ENCODE peak calls at places on chromosomes 7 and 10, in four cellular contexts. M, O, F and E are unnamed samples.

GRCh38 chr10:6473430-6473829 is 106.6 kb downstream of the PRKCQ start:
- DNase-seq in M (no peak), O (no peak), F (no peak), E (peak)

GRCh38 chr7:82805527-82805960 is 357.1 kb downstream of the PCLO start:
- DNase-seq in M (no peak), O (no peak), F (peak), E (no peak)

GRCh38 chr10:24722131-24722675 is 1.5 kb downstream of the ARHGAP21 start:
- DNase-seq in M (no peak), O (no peak), F (no peak), E (no peak)

GRCh38 chr7:158633055-158633956 is 45.7 kb upstream of the PTPRN2 start:
- DNase-seq in M (no peak), O (no peak), F (no peak), E (no peak)

GRCh38 chr7:11026452-11027359 is 53.0 kb downstream of the PHF14 start:
- DNase-seq in M (no peak), O (no peak), F (no peak), E (no peak)

GRCh38 chr7:154857728-154858681 is 144.9 kb downstream of the PAXIP1 start:
- DNase-seq in M (no peak), O (no peak), F (no peak), E (no peak)

GRCh38 chr10:103983367-103983911 is 16.5 kb downstream of the SLK start:
- DNase-seq in M (peak), O (no peak), F (no peak), E (peak)

GRCh38 chr7:17963281-17963680 is 23.0 kb upstream of the SNX13 start:
- DNase-seq in M (no peak), O (no peak), F (no peak), E (no peak)

GRCh38 chr10:105187243-105187642 is 546.2 kb downstream of the SORCS3 start:
- DNase-seq in M (no peak), O (no peak), F (peak), E (no peak)

GRCh38 chr7:66505009-66505408 is 123.7 kb upstream of the KCTD7 start:
- DNase-seq in M (no peak), O (no peak), F (no peak), E (no peak)

GRCh38 chr7:107874605-107875446 is 16.2 kb upstream of the DLD start:
- DNase-seq in M (no peak), O (peak), F (peak), E (peak)

GRCh38 chr10:126499744-126500143 is 111.5 kb upstream of the ADAM12 start:
- DNase-seq in M (no peak), O (no peak), F (no peak), E (no peak)

GRCh38 chr10:126500866-126501265 is 112.6 kb upstream of the ADAM12 start:
- DNase-seq in M (no peak), O (no peak), F (no peak), E (no peak)

GRCh38 chr10:126502481-126502880 is 114.2 kb upstream of the ADAM12 start:
- DNase-seq in M (no peak), O (no peak), F (no peak), E (no peak)

GRCh38 chr10:126500185-126500584 is 111.9 kb upstream of the ADAM12 start:
- DNase-seq in M (no peak), O (no peak), F (no peak), E (no peak)

GRCh38 chr10:126501828-126502227 is 113.6 kb upstream of the ADAM12 start:
- DNase-seq in M (no peak), O (no peak), F (no peak), E (no peak)
- TF ChIP-seq CTCF in M (no peak), O (no peak), F (no peak), E (no peak)

GRCh38 chr7:74364061-74364460 is 74.9 kb downstream of the CLIP2 start:
- DNase-seq in M (no peak), O (peak), F (peak), E (no peak)
- TF ChIP-seq CTCF in M (peak), O (peak), F (peak), E (no peak)

GRCh38 chr10:111936143-111936542 is 247.4 kb downstream of the GPAM start:
- DNase-seq in M (no peak), O (no peak), F (no peak), E (no peak)

GRCh38 chr10:111934926-111935325 is 248.6 kb downstream of the GPAM start:
- DNase-seq in M (no peak), O (no peak), F (no peak), E (no peak)

GRCh38 chr10:111933937-111934336 is 249.6 kb downstream of the GPAM start:
- DNase-seq in M (no peak), O (no peak), F (peak), E (no peak)
- TF ChIP-seq CTCF in M (peak), O (peak), F (peak), E (no peak)

GRCh38 chr10:114045738-114046458 is 2.2 kb downstream of the ADRB1 start:
- DNase-seq in M (no peak), O (no peak), F (peak), E (no peak)

GRCh38 chr10:114042895-114043531 is 653 bp upstream of the ADRB1 start:
- DNase-seq in M (no peak), O (no peak), F (peak), E (peak)

GRCh38 chr10:114045071-114045737 is 1.5 kb downstream of the ADRB1 start:
- DNase-seq in M (no peak), O (no peak), F (peak), E (peak)

GRCh38 chr10:114044251-114045070 is 795 bp downstream of the ADRB1 start:
- DNase-seq in M (no peak), O (no peak), F (peak), E (peak)

GRCh38 chr10:114043532-114044250 is at the start of gene ADRB1:
- DNase-seq in M (peak), O (peak), F (peak), E (peak)
- TF ChIP-seq CTCF in M (no peak), O (no peak), F (no peak), E (no peak)

DNA sequence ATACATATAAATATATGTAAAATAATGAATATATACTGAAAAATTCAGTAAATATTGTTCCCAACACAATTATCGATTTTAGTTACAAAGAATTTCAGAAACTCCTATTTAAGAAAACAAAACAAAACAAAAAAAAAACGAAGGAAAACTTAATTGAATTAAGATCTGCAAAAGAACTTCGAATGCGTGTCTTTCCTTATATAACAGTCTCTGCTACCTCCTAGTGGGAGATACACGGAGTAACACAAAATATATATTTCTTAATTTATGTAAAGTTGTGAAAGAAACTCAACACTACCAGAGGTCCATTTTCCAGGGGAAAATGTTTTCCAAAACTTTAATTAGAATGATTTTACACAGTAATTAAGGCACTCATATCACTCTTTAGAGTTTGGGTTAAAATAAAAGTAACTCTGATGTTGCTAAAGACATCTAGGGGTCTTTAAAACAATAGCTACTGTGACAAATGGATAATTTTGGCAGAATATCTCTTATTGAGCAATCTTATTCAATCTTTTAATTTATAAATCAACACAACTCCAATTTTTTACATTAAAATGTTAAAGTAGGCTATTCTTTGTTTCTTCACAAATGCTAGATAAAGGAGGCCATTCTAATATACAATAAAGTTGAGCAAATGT is 41.6 kb downstream of the NEBL start:
- DNase-seq in M (no peak), O (no peak), F (peak), E (no peak)
- TF ChIP-seq CTCF in M (peak), O (peak), F (peak), E (peak)